ENCODE peak calls at places on chromosomes 1 and 21, in four cellular contexts. X, D, Z and I are unnamed samples.

GRCh38 chr1:204979891-204980649 is 62.9 kb upstream of the CNTN2 start:
- DNase-seq in D (no peak), X (no peak), Z (no peak), I (no peak)

GRCh38 chr1:17045623-17046022 is 8.2 kb downstream of the SDHB start:
- DNase-seq in Z (peak; percentile 70), X (no peak), D (no peak), I (no peak)

GRCh38 chr1:2279210-2279639 is 51.1 kb downstream of the SKI start:
- DNase-seq in X (peak; percentile 96), D (no peak), Z (peak; percentile 93), I (peak; percentile 91)

GRCh38 chr1:1371354-1371740 is 3.7 kb downstream of the AURKAIP1 start:
- DNase-seq in Z (no peak), X (no peak), D (no peak), I (no peak)

GRCh38 chr1:235417101-235417697 is 50.0 kb downstream of the TBCE start:
- DNase-seq in Z (peak; percentile 49), X (peak; percentile 72), D (peak; percentile 70), I (peak; percentile 55)

GRCh38 chr1:60681095-60681860 is 401.1 kb upstream of the NFIA start:
- DNase-seq in D (no peak), Z (no peak), X (no peak), I (no peak)

GRCh38 chr1:6026095-6026809 is 19.4 kb upstream of the KCNAB2 start:
- DNase-seq in D (peak; percentile 89), X (no peak), Z (peak; percentile 52), I (peak; percentile 29)

GRCh38 chr21:41361786-41362604 is at the start of gene MX2:
- DNase-seq in D (no peak), X (no peak), Z (no peak), I (no peak)

GRCh38 chr1:17710889-17711576 is 44.1 kb upstream of the ACTL8 start:
- DNase-seq in X (no peak), Z (no peak), D (no peak), I (no peak)

GRCh38 chr1:207510444-207510843 is 14.5 kb downstream of the CR1 start:
- DNase-seq in X (no peak), Z (no peak), D (no peak), I (no peak)

GRCh38 chr1:7721940-7722669 is 49.0 kb upstream of the VAMP3 start:
- DNase-seq in X (no peak), Z (no peak), D (no peak), I (no peak)

GRCh38 chr1:108053291-108054023 is 88.5 kb upstream of the VAV3 start:
- DNase-seq in D (no peak), X (no peak), Z (no peak), I (no peak)

GRCh38 chr1:74316302-74316701 is 81.1 kb downstream of the TNNI3K start:
- DNase-seq in X (peak; percentile 13), Z (no peak), D (no peak), I (no peak)

GRCh38 chr1:153696741-153697140 is 18.3 kb downstream of the NPR1 start:
- DNase-seq in D (no peak), X (no peak), Z (no peak), I (no peak)

GRCh38 chr1:53826367-53826766 is 11.7 kb downstream of the NDC1 start:
- DNase-seq in D (no peak), Z (no peak), X (no peak), I (no peak)

GRCh38 chr1:56235909-56236510 is 343.4 kb downstream of the PLPP3 start:
- DNase-seq in D (peak; percentile 53), Z (no peak), X (no peak), I (no peak)

GRCh38 chr1:230550428-230550827 is 91.9 kb upstream of the COG2 start:
- DNase-seq in D (no peak), X (no peak), Z (no peak), I (no peak)

GRCh38 chr1:38973659-38974437 is 17.2 kb upstream of the AKIRIN1 start:
- DNase-seq in D (no peak), X (no peak), Z (no peak), I (no peak)

GRCh38 chr1:180000575-180000974 is 46.0 kb downstream of the CEP350 start:
- DNase-seq in D (no peak), Z (no peak), X (no peak), I (no peak)

GRCh38 chr21:37166733-37167132 is 93.7 kb downstream of the TTC3 start:
- DNase-seq in Z (no peak), X (peak; percentile 16), D (peak; percentile 17), I (peak; percentile 31)

GRCh38 chr1:41482001-41482765 is 2.3 kb downstream of the EDN2 start:
- DNase-seq in X (no peak), D (no peak), Z (no peak), I (no peak)

GRCh38 chr1:25784575-25785051 is 15.4 kb upstream of the SELENON start:
- DNase-seq in X (no peak), Z (no peak), D (no peak), I (no peak)

GRCh38 chr1:17027403-17027802 is 15.7 kb upstream of the ATP13A2 start:
- DNase-seq in X (no peak), Z (no peak), D (no peak), I (no peak)

GRCh38 chr1:38589036-38589435 is 270.5 kb downstream of the RRAGC start:
- DNase-seq in Z (peak; percentile 68), D (no peak), X (no peak), I (no peak)

GRCh38 chr1:108708726-108709660 is 3.7 kb upstream of the FNDC7 start:
- DNase-seq in Z (no peak), X (no peak), D (peak; percentile 15), I (no peak)

GRCh38 chr1:164561461-164561860 is 2.5 kb downstream of the PBX1 start:
- DNase-seq in X (no peak), Z (no peak), D (no peak), I (no peak)

GRCh38 chr1:8423702-8424538 is 106.0 kb downstream of the SLC45A1 start:
- DNase-seq in X (no peak), D (peak; percentile 75), Z (peak; percentile 77), I (no peak)

GRCh38 chr1:93120614-93121013 is 41.5 kb downstream of the MTF2 start:
- DNase-seq in X (no peak), Z (no peak), D (no peak), I (no peak)

GRCh38 chr21:17003763-17004373 is 509.0 kb upstream of the CXADR start:
- DNase-seq in Z (no peak), X (no peak), D (no peak), I (no peak)

DNA sequence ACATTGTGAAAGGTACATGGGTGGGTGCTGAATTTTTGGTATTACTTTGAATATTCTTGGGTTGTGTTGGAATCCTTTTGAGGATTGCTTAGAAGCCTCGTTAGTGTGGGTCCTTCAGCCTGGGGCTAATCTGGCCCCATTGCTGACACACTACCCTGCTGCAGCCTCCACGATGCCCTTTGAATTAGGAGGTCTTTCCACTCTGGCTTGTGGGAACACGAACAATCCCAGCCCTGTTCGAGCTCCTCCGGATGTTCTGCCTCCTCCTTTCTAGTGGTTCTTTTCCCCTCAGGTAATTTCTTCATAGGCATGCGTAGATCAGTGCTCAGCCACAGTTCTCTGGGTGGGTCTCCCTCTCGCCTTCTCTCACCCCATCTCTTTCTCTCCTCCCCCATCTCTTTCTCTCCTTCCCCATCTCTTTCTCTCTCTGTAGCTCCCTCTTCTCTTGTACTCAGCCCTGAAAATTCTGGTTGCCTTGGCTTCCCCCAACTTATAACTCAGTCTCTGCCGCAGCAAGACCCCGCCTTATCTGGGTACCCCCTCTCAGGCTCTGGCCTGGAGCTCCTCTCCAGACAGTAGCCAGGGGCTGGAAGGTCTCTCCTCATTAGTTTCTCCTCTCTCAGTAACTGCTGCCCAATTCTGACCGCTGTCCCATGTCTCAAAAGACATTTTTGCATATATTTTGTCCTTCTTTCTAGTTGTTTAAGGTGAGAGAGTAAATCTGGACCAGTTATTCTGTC is 46.0 kb upstream of the SLC19A1 start:
- DNase-seq in D (no peak), Z (no peak), X (no peak), I (no peak)
- H3K9me3 ChIP-seq in D (peaks cover 18% of the 10 kb centered on the region), Z (peaks cover 7% of the 10 kb centered on the region), X (peaks cover 64% of the 10 kb centered on the region), I (peaks cover 5% of the 10 kb centered on the region)

GRCh38 chr1:11485191-11485590 is 6.2 kb downstream of the DISP3 start:
- DNase-seq in D (no peak), Z (no peak), X (no peak), I (no peak)
- H3K27me3 ChIP-seq in D (no peaks in the 10 kb centered on the region), Z (peaks cover 19% of the 10 kb centered on the region), X (peaks cover 3% of the 10 kb centered on the region), I (peaks cover 2% of the 10 kb centered on the region)

GRCh38 chr1:47433453-47434050 is 4.3 kb upstream of the FOXD2 start:
- DNase-seq in X (no peak), D (no peak), Z (no peak), I (no peak)
- H3K4me3 ChIP-seq in X (peak overlapping the region; percentile 29), D (no peak overlapping the region), Z (no peak overlapping the region), I (no peak overlapping the region)

DNA sequence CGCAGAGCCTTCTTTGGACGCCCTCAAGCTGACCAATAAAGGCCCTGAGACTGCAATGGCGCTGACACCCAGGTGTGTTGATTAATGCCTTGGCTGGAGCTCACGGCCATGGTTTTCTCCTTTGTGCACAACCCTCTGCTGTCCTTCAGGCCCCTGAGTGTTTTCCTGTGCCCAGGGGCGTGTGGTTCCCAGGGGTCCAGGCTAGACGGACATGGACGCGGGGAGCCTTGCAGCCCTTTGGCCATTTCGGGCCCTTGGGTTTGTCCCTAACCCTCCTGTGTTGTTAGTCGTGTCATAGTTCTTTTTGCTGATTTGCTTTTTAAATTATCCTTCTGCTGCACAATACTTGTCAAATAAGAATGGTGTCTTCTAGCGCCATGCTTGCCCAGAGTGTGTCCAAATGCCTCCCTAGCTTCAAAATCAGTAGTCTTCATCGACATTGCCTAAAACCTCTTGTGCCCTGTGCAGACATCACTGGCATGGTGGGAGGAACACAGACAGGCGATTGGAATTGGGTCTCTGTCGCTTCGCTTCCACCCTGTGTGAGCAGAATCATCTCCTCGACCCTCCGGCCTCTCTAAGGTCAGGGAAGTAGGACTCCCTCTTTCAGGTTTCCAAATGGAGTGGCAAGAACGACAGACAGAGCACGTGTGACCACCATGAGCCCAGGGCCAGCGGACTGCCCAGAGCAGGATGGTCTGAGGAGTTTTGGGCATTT is 1.9 kb downstream of the KRTAP10-4 start:
- DNase-seq in X (no peak), Z (no peak), D (no peak), I (no peak)
- H3K9me3 ChIP-seq in X (peaks cover 38% of the 10 kb centered on the region), Z (peaks cover 4% of the 10 kb centered on the region), D (peaks cover 6% of the 10 kb centered on the region), I (no peaks in the 10 kb centered on the region)

GRCh38 chr1:15883326-15883725 is 35.8 kb downstream of the SPEN start:
- DNase-seq in D (no peak), X (no peak), Z (no peak), I (no peak)
- H3K27me3 ChIP-seq in D (no peaks in the 10 kb centered on the region), X (no peaks in the 10 kb centered on the region), Z (no peaks in the 10 kb centered on the region), I (no peaks in the 10 kb centered on the region)

GRCh38 chr21:34107606-34108005 is 34.2 kb downstream of the MRPS6 start:
- DNase-seq in D (no peak), X (no peak), Z (no peak), I (no peak)
- H3K4me3 ChIP-seq in D (no peak overlapping the region), X (no peak overlapping the region), Z (no peak overlapping the region), I (no peak overlapping the region)

GRCh38 chr1:247156787-247157232 is 15.0 kb downstream of the ZNF124 start:
- DNase-seq in Z (no peak), X (no peak), D (no peak), I (no peak)
- H3K9me3 ChIP-seq in Z (peaks cover 42% of the 10 kb centered on the region), X (peaks cover 88% of the 10 kb centered on the region), D (peaks cover 65% of the 10 kb centered on the region), I (peaks cover 7% of the 10 kb centered on the region)

GRCh38 chr1:202991112-202991511 is 16.1 kb upstream of the TMEM183A start:
- DNase-seq in D (no peak), Z (no peak), X (no peak), I (no peak)
- H3K27me3 ChIP-seq in D (peaks cover 1% of the 10 kb centered on the region), Z (peaks cover 3% of the 10 kb centered on the region), X (no peaks in the 10 kb centered on the region), I (no peaks in the 10 kb centered on the region)

GRCh38 chr21:14523234-14523633 is 22.9 kb downstream of the SAMSN1 start:
- DNase-seq in D (no peak), Z (no peak), X (no peak), I (no peak)
- H3K4me3 ChIP-seq in D (no peak overlapping the region), Z (no peak overlapping the region), X (no peak overlapping the region), I (no peak overlapping the region)